ENCODE peak calls at places on chromosomes 4 and X, in ten cellular contexts. P, Z, Q, I, K, F, R, T, Y and J are unnamed samples.
A peak's percentile ranks its signal among the peaks of the same experiment; 100 is the strongest.

GRCh38 chrX:70025464-70025863 is 24.3 kb downstream of the AWAT2 start:
- DNase-seq in Q (no peak), Z (no peak), Y (no peak), T (no peak), F (peak; percentile 14), P (no peak), K (no peak), R (no peak), I (no peak), J (no peak)

GRCh38 chr4:143406523-143406922 is 69.8 kb downstream of the GAB1 start:
- DNase-seq in Y (no peak), P (no peak), Q (no peak), Z (peak; percentile 68), T (no peak), K (no peak), R (no peak), I (no peak), F (peak; percentile 69), J (no peak)

GRCh38 chr4:3484057-3484973 is 21.2 kb downstream of the DOK7 start:
- DNase-seq in Y (no peak), Q (no peak), Z (peak; percentile 52), I (no peak), F (no peak), R (no peak), K (no peak), P (no peak), T (no peak), J (no peak)

GRCh38 chr4:6324999-6325790 is 55.5 kb downstream of the WFS1 start:
- DNase-seq in R (no peak), Q (no peak), I (no peak), K (no peak), T (no peak), Z (peak; percentile 57), F (peak; percentile 25), P (no peak), Y (peak; percentile 62), J (no peak)

GRCh38 chr4:1244978-1245471 is 3.9 kb downstream of the CTBP1 start:
- DNase-seq in I (no peak), Z (no peak), Q (no peak), P (no peak), Y (no peak), K (no peak), R (no peak), F (no peak), T (no peak), J (no peak)

GRCh38 chr4:46819095-46819494 is 90.0 kb downstream of the COX7B2 start:
- DNase-seq in Y (no peak), I (no peak), P (no peak), K (no peak), R (no peak), T (no peak), Z (no peak), F (no peak), Q (no peak), J (no peak)

GRCh38 chrX:17464196-17464595 is 89.2 kb downstream of the NHS start:
- DNase-seq in Q (no peak), P (no peak), F (peak; percentile 19), K (no peak), Z (no peak), I (no peak), T (no peak), Y (no peak), R (no peak), J (no peak)

GRCh38 chrX:106404512-106404911 is 207.3 kb upstream of the RADX start:
- DNase-seq in I (no peak), Y (no peak), T (no peak), Z (peak; percentile 26), P (no peak), Q (no peak), R (no peak), F (no peak), K (no peak), J (no peak)

GRCh38 chrX:23952984-23953907 is 45.4 kb downstream of the CXorf58 start:
- DNase-seq in I (peak; percentile 69), Z (no peak), R (peak; percentile 82), P (peak; percentile 0), F (no peak), Q (no peak), K (peak; percentile 4), Y (no peak), T (peak; percentile 3), J (no peak)

GRCh38 chrX:119218198-119218597 is 17.9 kb upstream of the PGRMC1 start:
- DNase-seq in I (no peak), Y (no peak), Q (peak; percentile 6), P (no peak), Z (no peak), R (no peak), K (no peak), F (no peak), T (no peak), J (no peak)

GRCh38 chr4:135508006-135508714 is 1306.6 kb upstream of the PABPC4L start:
- DNase-seq in R (no peak), Y (no peak), P (no peak), K (no peak), Q (no peak), T (no peak), Z (no peak), F (peak; percentile 89), I (no peak), J (no peak)

GRCh38 chr4:185139736-185140135 is 3.3 kb upstream of the SLC25A4 start:
- DNase-seq in F (no peak), Z (no peak), R (no peak), T (no peak), Y (no peak), P (no peak), I (no peak), K (no peak), Q (no peak), J (no peak)

GRCh38 chr4:31791666-31792065 is 1071.5 kb downstream of the PCDH7 start:
- DNase-seq in R (no peak), Q (no peak), F (no peak), Z (no peak), P (no peak), Y (no peak), T (no peak), K (no peak), I (no peak), J (no peak)

GRCh38 chr4:83993774-83994173 is 457.9 kb downstream of the GPAT3 start:
- DNase-seq in P (no peak), R (no peak), T (no peak), Q (no peak), F (no peak), I (no peak), K (no peak), Y (no peak), Z (no peak), J (no peak)

GRCh38 chr4:184613405-184613804 is 35.8 kb downstream of the CASP3 start:
- DNase-seq in P (no peak), Z (no peak), K (no peak), T (no peak), Y (no peak), R (no peak), Q (no peak), F (no peak), I (no peak), J (no peak)

GRCh38 chrX:86002076-86002896 is 45.1 kb downstream of the CHM start:
- DNase-seq in R (peak; percentile 36), I (no peak), F (peak; percentile 60), T (peak; percentile 17), Y (no peak), P (no peak), K (no peak), Q (no peak), Z (peak; percentile 70), J (no peak)

GRCh38 chr4:168645933-168646768 is 149.3 kb downstream of the PALLD start:
- DNase-seq in Z (peak; percentile 47), T (no peak), Y (no peak), F (no peak), P (no peak), Q (no peak), R (no peak), I (no peak), K (no peak), J (no peak)